ENCODE peak calls at places on chromosomes 2 and 18, in four cellular contexts. F is MM.1S, Z is RWPE1, U is neural progenitor cell. Y is an unnamed sample.

GRCh38 chr2:43469713-43470112 is 126.1 kb downstream of the THADA start:
- DNase-seq in F (no peak), Z (no peak), U (no peak), Y (no peak)

GRCh38 chr2:4221434-4221833 is 518.1 kb downstream of the DCDC2C start:
- DNase-seq in Z (no peak), F (no peak), U (no peak), Y (no peak)

GRCh38 chr18:28793911-28794310 is 617.0 kb upstream of the CDH2 start:
- DNase-seq in F (no peak), Z (no peak), U (no peak), Y (no peak)

GRCh38 chr2:42927334-42928160 is 135.2 kb upstream of the HAAO start:
- DNase-seq in U (peak; percentile 18), Z (no peak), F (no peak), Y (no peak)

GRCh38 chr2:143161982-143162837 is 33.0 kb downstream of the ARHGAP15 start:
- DNase-seq in Z (peak; percentile 12), U (peak; percentile 64), F (peak; percentile 32), Y (peak; percentile 42)

GRCh38 chr2:132623096-132623839 is 46.7 kb downstream of the LYPD1 start:
- DNase-seq in F (no peak), Z (no peak), U (no peak), Y (peak; percentile 44)

GRCh38 chr18:8730080-8730827 is 24.9 kb downstream of the MTCL1 start:
- DNase-seq in F (no peak), U (no peak), Z (peak; percentile 57), Y (peak; percentile 86)

GRCh38 chr2:71277536-71278103 is 50.7 kb upstream of the PAIP2B start:
- DNase-seq in Z (peak; percentile 30), U (peak; percentile 87), F (peak; percentile 52), Y (peak; percentile 8)

GRCh38 chr18:70415823-70416488 is 127.1 kb downstream of the SOCS6 start:
- DNase-seq in Z (peak; percentile 64), U (no peak), F (no peak), Y (peak; percentile 76)

GRCh38 chr18:6920099-6920955 is 190.8 kb downstream of the ARHGAP28 start:
- DNase-seq in Z (peak; percentile 44), U (peak; percentile 75), F (peak; percentile 36), Y (peak; percentile 64)

GRCh38 chr2:134257965-134258683 is 4.3 kb downstream of the MGAT5 start:
- DNase-seq in F (no peak), Z (no peak), U (no peak), Y (no peak)

GRCh38 chr2:101387151-101387807 is at the start of gene CREG2:
- DNase-seq in F (no peak), Z (peak; percentile 67), U (peak; percentile 91), Y (peak; percentile 63)

GRCh38 chr18:10559566-10560456 is 34.0 kb downstream of the NAPG start:
- DNase-seq in U (no peak), Z (no peak), F (no peak), Y (no peak)

GRCh38 chr2:54483426-54483825 is 27.3 kb downstream of the SPTBN1 start:
- DNase-seq in Z (peak; percentile 26), F (no peak), U (no peak), Y (peak; percentile 62)

GRCh38 chr2:113268621-113269360 is 9.9 kb downstream of the PAX8 start:
- DNase-seq in Z (no peak), U (no peak), F (no peak), Y (no peak)

GRCh38 chr2:113263546-113263945 is 15.2 kb downstream of the PAX8 start:
- DNase-seq in Z (no peak), U (no peak), F (no peak), Y (no peak)

GRCh38 chr2:113264713-113265403 is 13.9 kb downstream of the PAX8 start:
- DNase-seq in Z (no peak), F (no peak), U (no peak), Y (no peak)

GRCh38 chr2:113260930-113261329 is 17.8 kb downstream of the PAX8 start:
- DNase-seq in U (peak; percentile 17), Z (no peak), F (no peak), Y (no peak)

DNA sequence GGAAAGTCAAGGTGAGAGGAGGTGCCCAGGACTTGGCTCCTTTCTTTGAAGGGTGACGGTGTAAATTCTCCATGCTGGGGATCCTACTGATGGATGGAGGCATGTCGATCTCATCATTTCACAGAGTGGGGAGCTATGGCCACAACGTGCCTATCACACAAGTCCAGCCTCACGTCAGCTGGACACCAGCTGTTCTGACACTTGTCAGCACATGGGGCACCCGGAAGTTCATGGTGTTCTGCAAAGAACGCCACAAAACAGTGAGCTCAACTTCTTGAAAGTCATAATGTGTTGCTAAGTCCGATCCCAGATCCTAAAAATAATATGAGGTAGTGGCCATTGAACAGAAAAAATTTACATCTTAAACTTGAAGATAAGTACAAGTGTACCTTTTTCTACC is 12.3 kb downstream of the PAX8 start:
- DNase-seq in F (no peak), U (no peak), Z (no peak), Y (no peak)
- TF ChIP-seq CTCF in F (no peak), U (no peak), Z (no peak), Y (no peak)

GRCh38 chr2:85717308-85718005 is 23.3 kb downstream of the GNLY start:
- DNase-seq in Z (no peak), F (no peak), U (peak; percentile 73), Y (peak; percentile 92)

GRCh38 chr2:85719609-85720240 is 25.6 kb downstream of the GNLY start:
- DNase-seq in F (no peak), Z (no peak), U (no peak), Y (no peak)

GRCh38 chr2:85718885-85719487 is 24.8 kb downstream of the GNLY start:
- DNase-seq in F (no peak), Z (no peak), U (no peak), Y (no peak)

GRCh38 chr2:85716346-85716880 is 22.3 kb downstream of the GNLY start:
- DNase-seq in U (no peak), Z (no peak), F (no peak), Y (no peak)

DNA sequence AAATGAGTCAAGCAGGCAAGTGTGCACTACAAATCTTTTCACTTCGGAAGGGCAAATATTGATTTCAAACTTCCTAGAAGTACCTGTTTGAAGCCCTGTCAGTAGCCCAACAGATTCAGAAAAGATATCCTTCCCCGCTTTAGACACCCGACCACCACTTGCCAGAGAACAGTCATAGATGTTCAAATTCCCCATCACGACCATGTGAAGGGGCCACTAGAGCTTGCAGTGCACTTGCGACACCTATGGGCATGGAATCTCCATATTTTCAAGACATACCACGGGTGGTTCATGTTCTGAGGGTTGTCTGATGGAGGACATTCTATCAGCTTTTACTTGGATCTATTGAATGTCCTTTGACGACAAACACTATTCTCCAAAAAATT is 23.8 kb downstream of the GNLY start:
- DNase-seq in Z (no peak), U (no peak), F (no peak), Y (no peak)
- TF ChIP-seq CTCF in Z (no peak), U (no peak), F (peak; percentile 29), Y (peak; percentile 6)

DNA sequence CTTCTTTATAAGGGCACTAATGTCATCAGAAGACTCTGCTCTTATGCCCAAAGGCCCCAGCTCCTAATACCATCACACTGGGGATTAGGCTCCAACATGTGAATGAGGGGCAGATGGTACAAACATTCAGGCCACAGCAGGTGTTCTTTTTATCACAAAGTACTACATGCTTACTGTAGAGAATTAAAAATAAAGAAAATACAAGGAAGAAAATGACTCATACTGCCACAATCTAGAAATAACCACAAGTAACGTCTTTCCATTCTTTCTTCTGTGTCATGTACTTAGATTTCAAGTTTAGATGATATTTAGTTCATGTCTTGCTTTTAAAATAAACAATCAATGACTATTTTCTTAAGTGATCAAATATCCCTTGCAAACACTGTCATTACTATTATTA is 100.3 kb upstream of the NEDD4L start:
- DNase-seq in Z (no peak), F (peak; percentile 16), U (peak; percentile 14), Y (peak; percentile 8)
- TF ChIP-seq CTCF in Z (no peak), F (no peak), U (no peak), Y (no peak)

GRCh38 chr2:50344509-50345106 is 687.3 kb downstream of the NRXN1 start:
- DNase-seq in F (no peak), Z (no peak), U (peak; percentile 49), Y (no peak)
- TF ChIP-seq CTCF in F (peak; percentile 34), Z (no peak), U (peak; percentile 60), Y (no peak)

GRCh38 chr2:234881413-234882241 is 70.2 kb upstream of the SH3BP4 start:
- DNase-seq in Z (peak; percentile 98), F (peak; percentile 90), U (peak; percentile 73), Y (peak; percentile 97)
- TF ChIP-seq CTCF in Z (peak; percentile 84), F (peak; percentile 85), U (peak; percentile 76), Y (peak; percentile 93)

GRCh38 chr2:162257416-162257815 is 14.2 kb upstream of the FAP start:
- DNase-seq in F (no peak), Z (no peak), U (no peak), Y (peak; percentile 57)
- TF ChIP-seq CTCF in F (no peak), Z (no peak), U (no peak), Y (no peak)